ENCODE peak calls at places on chromosomes 2 and 18, in nine cellular contexts. W, X, L, Y, R, I, K, S and O are unnamed samples.

GRCh38 chr2:171404258-171404657 is 29.5 kb downstream of the METTL8 start:
- DNase-seq in S (no peak), X (no peak), Y (no peak), R (no peak), W (no peak), I (peak), K (peak), L (no peak), O (peak)

GRCh38 chr2:88265352-88265960 is 95.3 kb downstream of the THNSL2 start:
- DNase-seq in L (no peak), K (peak), X (no peak), S (no peak), I (no peak), R (no peak), W (no peak), Y (no peak), O (no peak)

GRCh38 chr2:23385748-23386421 is 906 bp downstream of the KLHL29 start:
- DNase-seq in S (peak), X (peak), L (no peak), I (no peak), K (no peak), R (peak), Y (peak), W (peak), O (peak)

GRCh38 chr18:76121049-76121448 is 374.0 kb downstream of the ZNF516 start:
- DNase-seq in S (no peak), I (no peak), L (no peak), W (no peak), R (no peak), Y (no peak), X (no peak), K (no peak), O (no peak)

GRCh38 chr2:53520630-53520940 is 247.0 kb upstream of the CHAC2 start:
- DNase-seq in L (no peak), R (no peak), X (no peak), S (no peak), W (peak), I (no peak), Y (no peak), K (no peak), O (no peak)

GRCh38 chr18:62425465-62426190 is 97.2 kb upstream of the ZCCHC2 start:
- DNase-seq in S (peak), R (peak), K (peak), L (peak), W (peak), I (peak), X (peak), Y (peak), O (peak)

GRCh38 chr2:206438196-206438727 is 5.1 kb upstream of the ADAM23 start:
- DNase-seq in R (no peak), Y (no peak), W (no peak), X (no peak), K (no peak), I (no peak), L (no peak), S (no peak), O (no peak)

GRCh38 chr2:237283136-237283928 is 130.6 kb downstream of the COL6A3 start:
- DNase-seq in L (no peak), I (peak), Y (no peak), X (no peak), W (no peak), S (no peak), K (peak), R (no peak), O (no peak)

GRCh38 chr18:76493213-76494107 is 1.6 kb downstream of the ZNF516 start:
- DNase-seq in R (peak), X (peak), W (peak), I (peak), K (no peak), L (no peak), Y (peak), S (no peak), O (peak)

GRCh38 chr2:216685327-216685875 is 9.9 kb downstream of the IGFBP5 start:
- DNase-seq in I (no peak), R (no peak), X (peak), K (no peak), L (no peak), W (no peak), Y (no peak), S (no peak), O (no peak)

GRCh38 chr2:84991404-84992151 is 20.6 kb downstream of the KCMF1 start:
- DNase-seq in L (no peak), X (no peak), W (no peak), K (peak), R (no peak), I (peak), S (no peak), Y (no peak), O (peak)

GRCh38 chr2:170747921-170748320 is 22.3 kb upstream of the ERICH2 start:
- DNase-seq in W (no peak), R (no peak), S (no peak), Y (no peak), L (no peak), I (peak), K (peak), X (no peak), O (peak)

GRCh38 chr2:167438206-167438605 is 549.9 kb downstream of the XIRP2 start:
- DNase-seq in I (peak), Y (peak), W (no peak), L (no peak), S (no peak), R (no peak), K (peak), X (no peak), O (peak)

DNA sequence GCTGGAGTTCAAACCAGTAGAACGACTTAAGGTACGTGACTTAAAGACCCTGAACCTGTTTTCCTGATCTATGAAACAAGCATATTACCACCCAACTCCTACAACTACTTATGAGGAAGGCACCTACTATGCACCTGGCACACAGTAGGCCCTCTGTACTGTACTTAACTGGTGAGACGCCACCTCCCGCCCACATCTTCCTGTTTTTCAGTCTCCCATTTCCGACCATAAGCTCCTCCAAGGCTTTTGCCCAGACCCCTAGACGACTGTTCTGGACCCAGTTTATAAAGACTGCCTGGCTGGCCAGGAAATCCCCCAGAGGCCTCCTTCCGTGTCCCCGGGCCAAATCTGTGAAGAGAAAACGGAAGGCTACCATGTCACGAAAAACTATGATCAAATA is 1.5 kb downstream of the GALNT14 start:
- DNase-seq in W (no peak), X (no peak), K (no peak), L (no peak), S (no peak), Y (no peak), R (no peak), I (no peak), O (no peak)
- H3K4me3 ChIP-seq in W (peak), X (no peak), K (peak), L (peak), S (peak), Y (no peak), R (no peak), I (no peak), O (peak)

DNA sequence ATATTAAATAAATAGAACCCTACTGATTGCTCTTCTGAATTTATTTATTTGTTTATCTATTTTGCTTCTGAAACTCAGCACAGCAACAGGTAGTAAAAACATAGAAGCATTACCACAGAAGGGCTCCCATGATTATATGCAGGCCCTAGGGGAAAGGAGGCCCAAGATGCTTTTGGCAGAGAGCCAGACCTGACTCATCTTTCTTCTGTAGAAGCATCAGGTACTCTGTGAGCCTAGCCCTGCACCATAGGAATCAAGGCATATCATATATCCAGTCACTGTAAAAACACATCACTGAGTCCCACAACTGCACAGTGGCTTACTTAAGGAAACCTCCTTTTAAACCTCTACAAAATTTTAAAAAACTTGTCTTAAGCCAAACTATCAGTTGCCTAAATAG is 1.8 kb downstream of the SCN9A start:
- DNase-seq in K (peak), I (peak), X (no peak), R (no peak), L (no peak), W (no peak), S (peak), Y (peak), O (peak)
- H3K4me3 ChIP-seq in K (no peak), I (peak), X (no peak), R (no peak), L (no peak), W (no peak), S (no peak), Y (no peak), O (no peak)

GRCh38 chr2:68426446-68426845 is 40.6 kb downstream of the FBXO48 start:
- DNase-seq in S (no peak), K (no peak), X (no peak), Y (no peak), L (no peak), R (no peak), I (no peak), W (no peak), O (no peak)
- H3K4me3 ChIP-seq in S (no peak), K (no peak), X (no peak), Y (no peak), L (no peak), R (no peak), I (no peak), W (no peak), O (no peak)

DNA sequence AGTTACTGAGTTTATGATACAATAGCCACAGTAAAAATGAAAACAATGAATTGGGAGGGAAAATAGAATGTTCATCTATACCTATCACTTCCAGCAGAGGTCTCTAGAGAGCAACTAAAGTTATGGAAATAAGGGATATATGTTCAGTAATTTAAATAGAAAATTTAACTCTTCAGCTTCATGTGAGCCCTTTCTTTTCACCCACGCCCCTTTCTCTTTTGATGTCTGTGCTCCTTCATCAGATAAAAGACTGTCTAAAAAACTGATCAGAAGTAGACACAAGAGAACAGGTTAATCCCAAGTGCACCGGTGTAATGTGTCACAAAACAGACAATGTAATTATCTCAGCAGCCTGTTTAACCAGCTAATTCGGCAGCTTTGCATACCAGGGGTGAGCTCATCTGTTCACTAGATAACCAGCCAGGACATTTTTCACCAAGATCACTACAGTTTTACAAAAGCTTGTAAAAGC is 238.5 kb upstream of the ERBB4 start:
- DNase-seq in W (peak), L (no peak), Y (peak), S (peak), X (no peak), R (peak), K (peak), I (peak), O (peak)
- H3K4me3 ChIP-seq in W (no peak), L (no peak), Y (no peak), S (no peak), X (no peak), R (no peak), K (peak), I (peak), O (no peak)

GRCh38 chr2:110114801-110115200 is 821 bp downstream of the MALL start:
- DNase-seq in I (no peak), W (no peak), S (peak), K (peak), X (no peak), R (no peak), L (no peak), Y (no peak), O (no peak)
- H3K4me3 ChIP-seq in I (peak), W (peak), S (peak), K (peak), X (no peak), R (no peak), L (peak), Y (no peak), O (peak)

GRCh38 chr18:55585586-55586521 is 2.1 kb downstream of the TCF4 start:
- DNase-seq in I (peak), L (no peak), R (no peak), S (no peak), W (peak), K (no peak), X (no peak), Y (no peak), O (no peak)

GRCh38 chr18:55579888-55580287 is 8.1 kb downstream of the TCF4 start:
- DNase-seq in Y (no peak), X (no peak), L (no peak), S (no peak), R (no peak), W (no peak), I (no peak), K (no peak), O (no peak)

GRCh38 chr18:55585050-55585449 is 2.9 kb downstream of the TCF4 start:
- DNase-seq in Y (no peak), L (no peak), X (no peak), R (no peak), W (no peak), K (no peak), I (no peak), S (no peak), O (no peak)

GRCh38 chr18:55579471-55579870 is 8.5 kb downstream of the TCF4 start:
- DNase-seq in R (no peak), I (no peak), L (no peak), S (no peak), K (no peak), X (no peak), Y (no peak), W (no peak), O (no peak)

DNA sequence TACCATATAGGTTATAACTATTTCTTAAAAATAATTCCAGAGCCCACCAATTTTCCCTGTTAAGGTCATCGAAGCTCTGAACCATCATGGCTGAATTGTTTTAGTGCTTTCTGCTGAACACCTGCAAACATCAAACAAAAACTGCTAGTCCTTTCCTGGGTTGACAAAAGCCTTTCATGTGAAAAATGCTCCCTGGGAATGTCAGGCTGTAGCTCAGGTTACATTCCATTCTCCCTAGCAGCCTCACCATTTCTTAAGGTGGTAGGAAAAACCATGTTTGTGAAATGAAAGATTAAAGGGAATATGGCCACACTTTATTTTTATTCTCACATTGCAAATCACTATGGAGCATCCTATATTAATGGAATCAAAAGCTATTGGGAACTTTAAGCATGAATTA is 5.7 kb downstream of the TCF4 start:
- DNase-seq in L (no peak), K (no peak), Y (no peak), X (no peak), I (peak), S (no peak), R (no peak), W (peak), O (no peak)
- H3K4me3 ChIP-seq in L (no peak), K (no peak), Y (no peak), X (no peak), I (no peak), S (no peak), R (no peak), W (peak), O (no peak)

GRCh38 chr18:24019641-24020331 is 5.2 kb downstream of the TTC39C start:
- DNase-seq in R (peak), W (no peak), Y (no peak), K (no peak), S (no peak), L (no peak), X (no peak), I (peak), O (no peak)
- H3K4me3 ChIP-seq in R (peak), W (no peak), Y (no peak), K (no peak), S (no peak), L (no peak), X (no peak), I (no peak), O (no peak)

DNA sequence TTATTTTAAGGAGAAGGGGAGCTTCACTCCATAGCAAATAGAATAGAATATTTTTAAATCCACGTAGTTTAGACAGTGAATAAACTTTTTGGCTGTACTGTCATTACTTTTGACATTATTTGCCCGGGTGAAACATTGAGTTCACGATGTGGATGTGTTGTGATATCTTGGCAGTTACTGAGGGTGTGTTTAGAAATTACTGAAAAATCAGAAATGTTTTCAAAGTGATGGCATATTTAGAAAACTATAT is 769 bp upstream of the FAM98A start:
- DNase-seq in R (no peak), K (no peak), S (no peak), L (no peak), X (no peak), W (no peak), Y (no peak), I (no peak), O (no peak)
- H3K4me3 ChIP-seq in R (peak), K (peak), S (peak), L (peak), X (peak), W (peak), Y (peak), I (peak), O (peak)